ENCODE peak calls at places on chromosomes 16 and 17, in four cellular contexts. V is Peyer's patch; Z is AG04450; W is stimulated activated CD8-positive, alpha-beta memory T cell treated with anti-CD3 and anti-CD28 coated beads, Interleukin-2, amount 100 ng/mL, for 1 hour. Y is an unnamed sample.

GRCh38 chr16:49485663-49486062 is 112.1 kb downstream of the C16orf78 start:
- DNase-seq in Z (no peak), V (no peak), W (no peak), Y (no peak)

GRCh38 chr16:89300976-89301360 is 83.5 kb downstream of the ZNF778 start:
- DNase-seq in Z (no peak), W (no peak), V (no peak), Y (no peak)

GRCh38 chr17:77322534-77323412 is 182.0 kb downstream of the SEC14L1 start:
- DNase-seq in W (no peak), V (peak; percentile 66), Z (peak; percentile 95), Y (no peak)

GRCh38 chr16:84054916-84055315 is 12.3 kb upstream of the SLC38A8 start:
- DNase-seq in Z (no peak), W (no peak), V (no peak), Y (no peak)

GRCh38 chr16:3193221-3194212 is 5.5 kb downstream of the OR1F1 start:
- DNase-seq in V (no peak), W (no peak), Z (no peak), Y (no peak)

GRCh38 chr17:4501295-4501949 is 2.7 kb downstream of the SPNS2 start:
- DNase-seq in W (no peak), V (no peak), Z (no peak), Y (no peak)

GRCh38 chr16:15609286-15609649 is 33.7 kb downstream of the MARF1 start:
- DNase-seq in Z (no peak), W (no peak), V (no peak), Y (no peak)

GRCh38 chr17:62966426-62967110 is 533 bp downstream of the TANC2 start:
- DNase-seq in Z (no peak), W (peak; percentile 45), V (peak; percentile 26), Y (no peak)

GRCh38 chr16:67246081-67246944 is 968 bp downstream of the FHOD1 start:
- DNase-seq in V (peak; percentile 84), W (peak; percentile 35), Z (peak; percentile 63), Y (no peak)

GRCh38 chr17:65243838-65244237 is 106.7 kb downstream of the RGS9 start:
- DNase-seq in V (no peak), Z (no peak), W (no peak), Y (no peak)

GRCh38 chr17:8125947-8126305 is 2.0 kb upstream of the HES7 start:
- DNase-seq in Z (no peak), V (no peak), W (no peak), Y (no peak)

GRCh38 chr16:68374961-68375660 is 64.3 kb downstream of the PRMT7 start:
- DNase-seq in Z (no peak), V (no peak), W (no peak), Y (no peak)

GRCh38 chr17:79942011-79942405 is 93.7 kb downstream of the TBC1D16 start:
- DNase-seq in W (no peak), V (no peak), Z (no peak), Y (no peak)

GRCh38 chr17:4090898-4091297 is 51.9 kb downstream of the ZZEF1 start:
- DNase-seq in V (no peak), Z (no peak), W (no peak), Y (no peak)

GRCh38 chr17:45431531-45432404 is 902 bp downstream of the ARHGAP27 start:
- DNase-seq in Z (no peak), W (peak; percentile 46), V (peak; percentile 89), Y (no peak)

GRCh38 chr16:47084198-47084597 is 59.5 kb downstream of the NETO2 start:
- DNase-seq in Z (no peak), W (no peak), V (no peak), Y (no peak)

Y was measured in esophagus squamous epithelium.